ENCODE peak calls at places on chromosomes 16 and 17, in eight cellular contexts. One of them, this sample, is unnamed.

GRCh38 chr17:63035271-63035670 is 69.2 kb downstream of the TANC2 start:
- DNase-seq in activated naive CD8-positive, alpha-beta T cell treated with anti-CD3 and anti-CD28 coated beads, Interleukin-2, amount 50 U/mL, for 16 hours: no peak
- DNase-seq in NCI-H69: no peak
- DNase-seq in neural crest cell: no peak
- DNase-seq in NCI-H1105: no peak
- DNase-seq in A549: no peak
- DNase-seq in AG08395: peak; percentile 4
- DNase-seq in MCF 10A: peak; percentile 57
- DNase-seq in this sample: no peak

GRCh38 chr16:9050102-9050830 is 41.2 kb upstream of the HAPSTR1 start:
- DNase-seq in NCI-H69: peak; percentile 35
- DNase-seq in A549: no peak
- DNase-seq in MCF 10A: peak; percentile 23
- DNase-seq in activated naive CD8-positive, alpha-beta T cell treated with anti-CD3 and anti-CD28 coated beads, Interleukin-2, amount 50 U/mL, for 16 hours: no peak
- DNase-seq in neural crest cell: peak; percentile 15
- DNase-seq in NCI-H1105: no peak
- DNase-seq in AG08395: no peak
- DNase-seq in this sample: no peak

GRCh38 chr16:21100447-21100846 is 50.2 kb downstream of the DNAH3 start:
- DNase-seq in A549: peak; percentile 49
- DNase-seq in AG08395: peak; percentile 58
- DNase-seq in MCF 10A: peak; percentile 66
- DNase-seq in NCI-H1105: no peak
- DNase-seq in activated naive CD8-positive, alpha-beta T cell treated with anti-CD3 and anti-CD28 coated beads, Interleukin-2, amount 50 U/mL, for 16 hours: no peak
- DNase-seq in NCI-H69: no peak
- DNase-seq in neural crest cell: no peak
- DNase-seq in this sample: no peak

GRCh38 chr17:53655591-53655990 is 167.1 kb upstream of the KIF2B start:
- DNase-seq in NCI-H1105: no peak
- DNase-seq in NCI-H69: no peak
- DNase-seq in AG08395: peak; percentile 2
- DNase-seq in MCF 10A: no peak
- DNase-seq in activated naive CD8-positive, alpha-beta T cell treated with anti-CD3 and anti-CD28 coated beads, Interleukin-2, amount 50 U/mL, for 16 hours: no peak
- DNase-seq in neural crest cell: no peak
- DNase-seq in A549: no peak
- DNase-seq in this sample: no peak

GRCh38 chr17:50620848-50621247 is 13.8 kb upstream of the ABCC3 start:
- DNase-seq in NCI-H1105: no peak
- DNase-seq in neural crest cell: no peak
- DNase-seq in AG08395: no peak
- DNase-seq in MCF 10A: no peak
- DNase-seq in NCI-H69: peak; percentile 64
- DNase-seq in activated naive CD8-positive, alpha-beta T cell treated with anti-CD3 and anti-CD28 coated beads, Interleukin-2, amount 50 U/mL, for 16 hours: no peak
- DNase-seq in A549: no peak
- DNase-seq in this sample: no peak

GRCh38 chr16:57601801-57602478 is 26.5 kb upstream of the ADGRG1 start:
- DNase-seq in neural crest cell: no peak
- DNase-seq in activated naive CD8-positive, alpha-beta T cell treated with anti-CD3 and anti-CD28 coated beads, Interleukin-2, amount 50 U/mL, for 16 hours: no peak
- DNase-seq in AG08395: no peak
- DNase-seq in NCI-H1105: no peak
- DNase-seq in NCI-H69: peak; percentile 45
- DNase-seq in MCF 10A: no peak
- DNase-seq in A549: no peak
- DNase-seq in this sample: no peak

GRCh38 chr16:81539009-81539820 is 94.6 kb downstream of the CMIP start:
- DNase-seq in activated naive CD8-positive, alpha-beta T cell treated with anti-CD3 and anti-CD28 coated beads, Interleukin-2, amount 50 U/mL, for 16 hours: no peak
- DNase-seq in MCF 10A: no peak
- DNase-seq in NCI-H69: peak; percentile 15
- DNase-seq in NCI-H1105: no peak
- DNase-seq in A549: no peak
- DNase-seq in AG08395: no peak
- DNase-seq in neural crest cell: peak; percentile 13
- DNase-seq in this sample: no peak

GRCh38 chr16:56259425-56259779 is 68.1 kb downstream of the GNAO1 start:
- DNase-seq in A549: no peak
- DNase-seq in activated naive CD8-positive, alpha-beta T cell treated with anti-CD3 and anti-CD28 coated beads, Interleukin-2, amount 50 U/mL, for 16 hours: no peak
- DNase-seq in MCF 10A: no peak
- DNase-seq in neural crest cell: no peak
- DNase-seq in NCI-H69: no peak
- DNase-seq in NCI-H1105: no peak
- DNase-seq in AG08395: no peak
- DNase-seq in this sample: no peak

GRCh38 chr16:87336850-87337240 is 19.7 kb upstream of the C16orf95 start:
- DNase-seq in AG08395: no peak
- DNase-seq in NCI-H69: no peak
- DNase-seq in MCF 10A: no peak
- DNase-seq in NCI-H1105: no peak
- DNase-seq in activated naive CD8-positive, alpha-beta T cell treated with anti-CD3 and anti-CD28 coated beads, Interleukin-2, amount 50 U/mL, for 16 hours: no peak
- DNase-seq in neural crest cell: no peak
- DNase-seq in A549: no peak
- DNase-seq in this sample: no peak

GRCh38 chr16:11437069-11437468 is 91.8 kb downstream of the RMI2 start:
- DNase-seq in NCI-H1105: no peak
- DNase-seq in neural crest cell: no peak
- DNase-seq in AG08395: no peak
- DNase-seq in MCF 10A: no peak
- DNase-seq in NCI-H69: peak; percentile 47
- DNase-seq in activated naive CD8-positive, alpha-beta T cell treated with anti-CD3 and anti-CD28 coated beads, Interleukin-2, amount 50 U/mL, for 16 hours: no peak
- DNase-seq in A549: no peak
- DNase-seq in this sample: no peak

GRCh38 chr17:59331929-59332889 is 754 bp downstream of the YPEL2 start:
- DNase-seq in activated naive CD8-positive, alpha-beta T cell treated with anti-CD3 and anti-CD28 coated beads, Interleukin-2, amount 50 U/mL, for 16 hours: no peak
- DNase-seq in AG08395: peak; percentile 45
- DNase-seq in NCI-H1105: no peak
- DNase-seq in A549: no peak
- DNase-seq in NCI-H69: peak; percentile 71
- DNase-seq in neural crest cell: no peak
- DNase-seq in MCF 10A: no peak
- DNase-seq in this sample: peak; percentile 21

GRCh38 chr16:30896203-30896889 is at the start of gene CTF1:
- DNase-seq in A549: no peak
- DNase-seq in MCF 10A: peak; percentile 54
- DNase-seq in AG08395: peak; percentile 94
- DNase-seq in NCI-H69: peak; percentile 72
- DNase-seq in neural crest cell: peak; percentile 57
- DNase-seq in NCI-H1105: no peak
- DNase-seq in activated naive CD8-positive, alpha-beta T cell treated with anti-CD3 and anti-CD28 coated beads, Interleukin-2, amount 50 U/mL, for 16 hours: no peak
- DNase-seq in this sample: no peak

GRCh38 chr17:74809031-74809430 is 32.9 kb upstream of the NAT9 start:
- DNase-seq in NCI-H69: no peak
- DNase-seq in AG08395: no peak
- DNase-seq in activated naive CD8-positive, alpha-beta T cell treated with anti-CD3 and anti-CD28 coated beads, Interleukin-2, amount 50 U/mL, for 16 hours: no peak
- DNase-seq in A549: no peak
- DNase-seq in neural crest cell: no peak
- DNase-seq in NCI-H1105: no peak
- DNase-seq in MCF 10A: no peak
- DNase-seq in this sample: no peak

GRCh38 chr17:46199379-46199778 is 6.2 kb upstream of the KANSL1 start:
- DNase-seq in activated naive CD8-positive, alpha-beta T cell treated with anti-CD3 and anti-CD28 coated beads, Interleukin-2, amount 50 U/mL, for 16 hours: no peak
- DNase-seq in A549: no peak
- DNase-seq in MCF 10A: no peak
- DNase-seq in NCI-H1105: no peak
- DNase-seq in AG08395: peak; percentile 49
- DNase-seq in NCI-H69: no peak
- DNase-seq in neural crest cell: no peak
- DNase-seq in this sample: no peak

GRCh38 chr17:79985951-79986391 is 49.7 kb downstream of the TBC1D16 start:
- DNase-seq in A549: no peak
- DNase-seq in NCI-H1105: no peak
- DNase-seq in MCF 10A: no peak
- DNase-seq in NCI-H69: no peak
- DNase-seq in neural crest cell: no peak
- DNase-seq in AG08395: no peak
- DNase-seq in activated naive CD8-positive, alpha-beta T cell treated with anti-CD3 and anti-CD28 coated beads, Interleukin-2, amount 50 U/mL, for 16 hours: no peak
- DNase-seq in this sample: no peak

GRCh38 chr17:79913451-79913850 is 74.2 kb upstream of the CBX4 start:
- DNase-seq in A549: no peak
- DNase-seq in neural crest cell: no peak
- DNase-seq in NCI-H69: no peak
- DNase-seq in NCI-H1105: no peak
- DNase-seq in activated naive CD8-positive, alpha-beta T cell treated with anti-CD3 and anti-CD28 coated beads, Interleukin-2, amount 50 U/mL, for 16 hours: no peak
- DNase-seq in AG08395: no peak
- DNase-seq in MCF 10A: no peak
- DNase-seq in this sample: no peak

GRCh38 chr17:32520737-32521399 is 34.1 kb downstream of the CDK5R1 start:
- DNase-seq in AG08395: no peak
- DNase-seq in activated naive CD8-positive, alpha-beta T cell treated with anti-CD3 and anti-CD28 coated beads, Interleukin-2, amount 50 U/mL, for 16 hours: no peak
- DNase-seq in neural crest cell: no peak
- DNase-seq in A549: no peak
- DNase-seq in NCI-H69: peak; percentile 46
- DNase-seq in NCI-H1105: no peak
- DNase-seq in MCF 10A: no peak
- DNase-seq in this sample: no peak

GRCh38 chr16:11087691-11088431 is 143.5 kb downstream of the CLEC16A start:
- DNase-seq in neural crest cell: no peak
- DNase-seq in AG08395: peak; percentile 19
- DNase-seq in MCF 10A: no peak
- DNase-seq in NCI-H69: no peak
- DNase-seq in NCI-H1105: no peak
- DNase-seq in activated naive CD8-positive, alpha-beta T cell treated with anti-CD3 and anti-CD28 coated beads, Interleukin-2, amount 50 U/mL, for 16 hours: no peak
- DNase-seq in A549: no peak
- DNase-seq in this sample: no peak

GRCh38 chr17:39751637-39752036 is 13.9 kb downstream of the GRB7 start:
- DNase-seq in A549: no peak
- DNase-seq in NCI-H69: no peak
- DNase-seq in AG08395: no peak
- DNase-seq in activated naive CD8-positive, alpha-beta T cell treated with anti-CD3 and anti-CD28 coated beads, Interleukin-2, amount 50 U/mL, for 16 hours: no peak
- DNase-seq in NCI-H1105: no peak
- DNase-seq in MCF 10A: no peak
- DNase-seq in neural crest cell: no peak
- DNase-seq in this sample: no peak

GRCh38 chr17:12492450-12492849 is 173.2 kb upstream of the MYOCD start:
- DNase-seq in A549: no peak
- DNase-seq in neural crest cell: no peak
- DNase-seq in MCF 10A: no peak
- DNase-seq in AG08395: no peak
- DNase-seq in activated naive CD8-positive, alpha-beta T cell treated with anti-CD3 and anti-CD28 coated beads, Interleukin-2, amount 50 U/mL, for 16 hours: no peak
- DNase-seq in NCI-H1105: no peak
- DNase-seq in NCI-H69: no peak
- DNase-seq in this sample: no peak

GRCh38 chr17:48358203-48358602 is 71.8 kb downstream of the SKAP1 start:
- DNase-seq in AG08395: no peak
- DNase-seq in NCI-H69: no peak
- DNase-seq in A549: no peak
- DNase-seq in MCF 10A: no peak
- DNase-seq in neural crest cell: no peak
- DNase-seq in activated naive CD8-positive, alpha-beta T cell treated with anti-CD3 and anti-CD28 coated beads, Interleukin-2, amount 50 U/mL, for 16 hours: no peak
- DNase-seq in NCI-H1105: no peak
- DNase-seq in this sample: no peak

GRCh38 chr17:7336240-7337175 is at the start of gene ACAP1:
- DNase-seq in activated naive CD8-positive, alpha-beta T cell treated with anti-CD3 and anti-CD28 coated beads, Interleukin-2, amount 50 U/mL, for 16 hours: peak; percentile 70
- DNase-seq in NCI-H69: no peak
- DNase-seq in NCI-H1105: no peak
- DNase-seq in A549: no peak
- DNase-seq in MCF 10A: no peak
- DNase-seq in AG08395: no peak
- DNase-seq in neural crest cell: no peak
- DNase-seq in this sample: peak; percentile 77